ENCODE peak calls at places on chromosomes 13 and 19, in ten cellular contexts. B is stimulated activated CD4-positive, alpha-beta T cell treated with anti-CD3 and anti-CD28 coated beads, Interleukin-4, amount 100 ng/mL, for 1 hour; H is neural crest cell; L is activated T-cell treated with anti-CD3 and anti-CD28 coated beads, Interleukin-2, amount 50 U/mL, for 48 hours; A is B cell; T is T-helper 17 cell; J is stimulated activated CD8-positive, alpha-beta memory T cell treated with anti-CD3 and anti-CD28 coated beads, Interleukin-15, amount 100 ng/mL, for 48 hours; Q is hypothalamus; W is A172; G is HT1080. Y is an unnamed sample.

GRCh38 chr19:45578861-45579260 is 5.7 kb downstream of the OPA3 start:
- DNase-seq in B (no peak), H (no peak), L (no peak), A (no peak), T (no peak), J (no peak), Q (no peak), W (no peak), G (no peak), Y (no peak)

GRCh38 chr13:44365008-44365407 is 8.6 kb upstream of the SERP2 start:
- DNase-seq in B (no peak), H (no peak), L (no peak), A (no peak), T (no peak), J (no peak), Q (no peak), W (peak), G (peak), Y (no peak)

GRCh38 chr13:113034451-113035208 is 65.6 kb downstream of the MCF2L start:
- DNase-seq in B (no peak), H (peak), L (no peak), A (no peak), T (no peak), J (no peak), Q (peak), W (peak), G (peak), Y (no peak)

GRCh38 chr19:13493516-13494310 is 12.6 kb downstream of the CACNA1A start:
- DNase-seq in B (no peak), H (no peak), L (no peak), A (no peak), T (no peak), J (no peak), Q (no peak), W (no peak), G (no peak), Y (no peak)

GRCh38 chr19:58346961-58347929 is 6.0 kb downstream of the A1BG start:
- DNase-seq in B (peak), H (peak), L (peak), A (peak), T (peak), J (peak), Q (peak), W (peak), G (peak), Y (no peak)

GRCh38 chr13:49587311-49587847 is 2.0 kb upstream of the RCBTB1 start:
- DNase-seq in B (no peak), H (no peak), L (no peak), A (no peak), T (no peak), J (no peak), Q (no peak), W (peak), G (peak), Y (no peak)

GRCh38 chr19:49157445-49158224 is at the start of gene TRPM4:
- DNase-seq in B (peak), H (peak), L (peak), A (no peak), T (no peak), J (no peak), Q (peak), W (no peak), G (peak), Y (no peak)

GRCh38 chr13:23436680-23437079 is 3.2 kb upstream of the SACS start:
- DNase-seq in B (no peak), H (no peak), L (no peak), A (no peak), T (no peak), J (no peak), Q (no peak), W (no peak), G (no peak), Y (no peak)

Y was measured in iPS DF 19.7.